ENCODE peak calls at places on chromosomes 13 and 19, in six cellular contexts. H is left lung, T is PC-9, L is fibroblast of lung, Z is fibroblast of pulmonary artery, C is gastrocnemius medialis. U is an unnamed sample.
A peak's percentile ranks its signal among the peaks of the same experiment; 100 is the strongest.

GRCh38 chr13:114049026-114049425 is 75.2 kb upstream of the C13orf46 start:
- DNase-seq in H (no peak), T (no peak), L (no peak), C (no peak), Z (no peak), U (no peak)

GRCh38 chr13:28503182-28503980 is 8.5 kb upstream of the FLT1 start:
- DNase-seq in C (no peak), L (no peak), H (no peak), Z (no peak), T (no peak), U (no peak)

GRCh38 chr19:11446652-11447301 is 11.3 kb downstream of the PRKCSH start:
- DNase-seq in C (no peak), H (no peak), L (peak; percentile 27), T (peak; percentile 42), Z (peak; percentile 33), U (no peak)

GRCh38 chr19:1266818-1267440 is 2.2 kb upstream of the CIRBP start:
- DNase-seq in C (peak; percentile 67), H (no peak), Z (peak; percentile 58), L (peak; percentile 42), T (peak; percentile 73), U (peak; percentile 75)

GRCh38 chr19:4380254-4380727 is 20.1 kb downstream of the SH3GL1 start:
- DNase-seq in H (peak; percentile 65), T (no peak), L (no peak), Z (no peak), C (no peak), U (peak; percentile 72)

GRCh38 chr19:33290956-33291622 is 11.2 kb downstream of the CEBPA start:
- DNase-seq in H (peak; percentile 83), C (no peak), L (no peak), Z (no peak), T (peak; percentile 79), U (peak; percentile 27)

GRCh38 chr13:98450495-98451167 is 126.3 kb downstream of the STK24 start:
- DNase-seq in H (no peak), L (no peak), Z (no peak), C (peak; percentile 65), T (no peak), U (no peak)

GRCh38 chr19:1860133-1860775 is 3.1 kb downstream of the KLF16 start:
- DNase-seq in L (peak; percentile 79), C (no peak), H (peak; percentile 63), T (peak; percentile 36), Z (peak; percentile 85), U (no peak)

GRCh38 chr19:53977991-53978731 is 13.3 kb upstream of the CACNG6 start:
- DNase-seq in T (no peak), C (peak; percentile 90), H (peak; percentile 41), Z (peak; percentile 98), L (peak; percentile 69), U (no peak)

GRCh38 chr13:21637296-21637695 is 33.3 kb upstream of the MICU2 start:
- DNase-seq in L (peak; percentile 14), Z (peak; percentile 22), C (no peak), T (peak; percentile 77), H (peak; percentile 83), U (no peak)

GRCh38 chr13:45333973-45334922 is 6.7 kb downstream of the TPT1 start:
- DNase-seq in C (no peak), L (no peak), T (no peak), Z (peak; percentile 66), H (no peak), U (peak; percentile 13)

GRCh38 chr13:48775804-48776203 is 122.1 kb downstream of the CYSLTR2 start:
- DNase-seq in C (no peak), L (peak; percentile 91), T (no peak), H (no peak), Z (peak; percentile 72), U (no peak)

GRCh38 chr13:109779074-109779473 is 7.3 kb downstream of the IRS2 start:
- DNase-seq in L (no peak), Z (no peak), C (no peak), H (no peak), T (no peak), U (peak; percentile 72)

GRCh38 chr13:26953273-26953672 is 192.7 kb upstream of the GPR12 start:
- DNase-seq in Z (no peak), T (no peak), H (no peak), L (no peak), C (no peak), U (no peak)

GRCh38 chr13:61276401-61276800 is 139.2 kb downstream of the PCDH20 start:
- DNase-seq in L (no peak), Z (no peak), H (no peak), T (no peak), C (no peak), U (no peak)

GRCh38 chr13:108902557-108903155 is 273.2 kb downstream of the MYO16 start:
- DNase-seq in C (no peak), Z (no peak), H (no peak), T (no peak), L (no peak), U (no peak)

GRCh38 chr19:37470216-37470615 is 1.1 kb downstream of the ZNF570 start:
- DNase-seq in L (no peak), C (no peak), T (no peak), H (no peak), Z (no peak), U (no peak)
- H3K4me3 ChIP-seq in L (peak overlapping the region; percentile 85), C (peak overlapping the region; percentile 87), T (peak overlapping the region; percentile 71), H (peak overlapping the region; percentile 88), Z (peak overlapping the region; percentile 98), U (peak overlapping the region; percentile 94)

GRCh38 chr19:9011875-9012274 is 1.7 kb upstream of the MUC16 start:
- DNase-seq in H (no peak), C (no peak), L (no peak), Z (no peak), T (no peak), U (no peak)

GRCh38 chr19:9009431-9009830 is 778 bp downstream of the MUC16 start:
- DNase-seq in L (no peak), T (peak; percentile 29), Z (no peak), H (no peak), C (no peak), U (no peak)

GRCh38 chr19:9010693-9011092 is 484 bp upstream of the MUC16 start:
- DNase-seq in L (no peak), Z (no peak), H (no peak), T (no peak), C (no peak), U (no peak)

GRCh38 chr19:9008667-9009066 is 1.5 kb downstream of the MUC16 start:
- DNase-seq in Z (no peak), T (peak; percentile 77), C (no peak), L (no peak), H (no peak), U (no peak)

DNA sequence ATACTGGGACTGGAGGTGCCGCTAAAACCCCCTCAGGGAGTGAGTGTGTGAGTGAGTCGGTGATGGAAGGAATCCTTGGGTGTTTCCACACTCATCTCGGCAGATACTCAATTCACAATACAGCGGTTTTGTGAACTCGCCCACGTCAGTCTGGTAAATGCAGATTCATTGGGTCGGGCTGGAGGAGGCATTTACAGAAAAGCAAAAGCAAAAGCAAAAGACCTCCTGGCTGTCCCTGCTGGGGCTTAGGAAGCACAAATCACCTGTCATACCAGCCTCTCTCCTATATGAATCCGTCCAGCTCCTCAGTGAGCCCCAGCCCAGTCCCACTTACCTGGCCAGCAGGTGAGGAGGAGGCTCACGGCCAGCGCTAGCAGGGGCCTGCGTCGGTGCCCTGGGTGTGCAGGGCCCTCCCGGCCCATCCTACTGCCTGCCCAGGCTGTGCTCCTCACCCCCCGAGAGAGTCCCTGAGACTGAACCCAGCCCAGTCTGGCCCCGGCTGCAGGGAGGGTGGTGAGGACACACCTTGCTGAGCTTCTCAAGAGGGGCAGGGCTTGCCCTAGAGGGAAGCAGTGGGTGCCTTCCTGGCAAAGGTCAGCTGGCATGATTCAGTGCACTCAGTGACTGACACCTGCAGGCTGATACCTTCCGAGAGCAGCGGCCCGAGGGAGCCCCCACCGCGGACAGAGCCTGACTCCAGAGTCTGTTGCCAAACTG is at the start of gene MUC16:
- DNase-seq in H (no peak), Z (no peak), L (no peak), C (no peak), T (peak; percentile 88), U (no peak)
- H3K4me3 ChIP-seq in H (no peak within 1 kb of the TSS), Z (no peak within 1 kb of the TSS), L (no peak within 1 kb of the TSS), C (no peak within 1 kb of the TSS), T (peak within 1 kb of the TSS; percentile 80), U (no peak within 1 kb of the TSS)

DNA sequence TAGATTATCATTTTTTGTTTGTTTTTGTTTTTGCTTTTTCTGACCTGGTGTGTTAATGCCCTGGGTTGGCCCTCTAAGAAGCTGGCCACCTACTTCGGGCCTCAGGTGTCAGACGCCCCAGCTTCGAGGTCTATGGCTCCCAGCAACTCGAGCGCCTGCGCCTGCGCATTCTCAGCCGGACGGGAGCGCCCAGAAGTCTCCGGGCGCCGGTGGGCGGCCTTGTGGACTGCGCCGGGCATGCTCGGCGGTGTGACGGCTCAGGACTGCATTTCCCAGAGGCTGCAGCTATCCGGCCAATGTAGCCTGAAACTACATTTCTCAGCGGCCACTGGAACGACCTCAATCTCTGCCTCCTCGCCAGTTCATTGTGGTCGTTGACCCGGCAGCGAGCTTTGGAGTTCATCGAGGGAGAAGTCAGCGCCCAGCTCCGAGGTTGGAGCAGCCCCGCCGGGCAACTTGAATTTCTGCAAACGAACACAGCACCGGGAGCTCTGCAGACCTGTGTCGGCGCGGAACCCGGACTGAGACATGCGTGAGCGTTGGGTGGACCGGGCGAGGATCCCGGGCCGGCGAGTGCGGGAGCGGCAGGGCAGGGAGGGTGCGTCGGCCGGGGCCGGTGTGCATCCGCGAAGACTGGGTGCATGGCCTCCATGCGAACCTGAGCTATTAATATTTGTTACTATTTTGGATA is at the start of gene ZNF30:
- DNase-seq in Z (peak; percentile 94), C (peak; percentile 90), T (peak; percentile 80), H (peak; percentile 92), L (peak; percentile 92), U (peak; percentile 70)
- H3K4me3 ChIP-seq in Z (peak within 1 kb of the TSS; percentile 86), C (peak within 1 kb of the TSS; percentile 79), T (peak within 1 kb of the TSS; percentile 56), H (peak within 1 kb of the TSS; percentile 54), L (peak within 1 kb of the TSS; percentile 84), U (peak within 1 kb of the TSS; percentile 79)

GRCh38 chr13:80244574-80244973 is 96.4 kb downstream of the SPRY2 start:
- DNase-seq in H (no peak), C (no peak), L (no peak), Z (peak; percentile 29), T (no peak), U (no peak)

GRCh38 chr13:80251403-80251802 is 89.5 kb downstream of the SPRY2 start:
- DNase-seq in Z (peak; percentile 82), C (no peak), T (peak; percentile 25), H (no peak), L (peak; percentile 52), U (no peak)

GRCh38 chr13:80245162-80245733 is 95.7 kb downstream of the SPRY2 start:
- DNase-seq in Z (no peak), H (no peak), T (no peak), C (no peak), L (no peak), U (no peak)

GRCh38 chr13:80255946-80256345 is 85.0 kb downstream of the SPRY2 start:
- DNase-seq in L (no peak), H (no peak), Z (no peak), T (no peak), C (no peak), U (no peak)

DNA sequence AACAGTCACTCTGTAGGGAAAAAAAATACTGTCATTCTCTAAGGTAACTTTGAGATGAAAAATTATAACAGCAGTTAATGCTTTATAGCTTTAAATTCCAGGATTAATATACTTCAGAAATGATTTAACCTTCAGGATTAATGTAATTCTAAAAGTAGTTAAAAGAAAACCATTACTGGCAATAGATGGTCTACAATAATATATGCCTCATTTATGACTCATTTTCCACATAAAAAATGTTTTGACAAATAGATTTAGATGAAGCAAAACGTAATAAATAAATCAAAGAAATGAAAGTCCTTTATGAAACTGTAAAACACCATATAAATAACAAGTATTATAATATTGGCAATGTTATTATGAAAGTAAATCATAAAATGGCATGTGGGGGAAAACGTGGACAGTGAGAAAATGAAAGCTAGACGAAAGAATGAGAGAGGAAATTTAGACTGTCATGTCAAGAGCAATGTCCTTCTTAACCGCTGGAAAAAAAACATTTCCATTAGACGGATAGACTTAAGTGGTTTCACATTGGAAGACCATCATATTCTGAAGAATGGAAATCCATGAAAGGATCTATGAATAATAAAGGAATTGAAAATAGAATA is 90.9 kb downstream of the SPRY2 start:
- DNase-seq in Z (no peak), H (no peak), L (no peak), T (no peak), C (no peak), U (no peak)
- H3K4me3 ChIP-seq in Z (no peak overlapping the region), H (no peak overlapping the region), L (peak overlapping the region; percentile 31), T (no peak overlapping the region), C (peak overlapping the region; percentile 25), U (no peak overlapping the region)